ENCODE peak calls at places on chromosomes 7 and 10, in six cellular contexts. U is NCI-H748 treated with DMSO at 0.1 percent for 48 hours, X is astrocyte, J is ELR, B is Caco-2, M is iPS DF 6.9. V is an unnamed sample.
A peak's percentile ranks its signal among the peaks of the same experiment; 100 is the strongest.

GRCh38 chr7:3204526-3204925 is 96.5 kb upstream of the SDK1 start:
- DNase-seq in U (no peak), X (no peak), J (no peak), B (peak; percentile 7), M (no peak), V (no peak)

GRCh38 chr10:129397198-129397974 is 69.7 kb upstream of the MGMT start:
- DNase-seq in U (no peak), X (no peak), J (no peak), B (no peak), M (no peak), V (no peak)

GRCh38 chr10:42987121-42987541 is 89.7 kb upstream of the RET start:
- DNase-seq in U (no peak), X (no peak), J (no peak), B (no peak), M (no peak), V (no peak)

GRCh38 chr10:101120884-101121660 is 10.0 kb upstream of the TLX1 start:
- DNase-seq in U (no peak), X (no peak), J (no peak), B (no peak), M (no peak), V (no peak)

GRCh38 chr10:16441106-16441850 is 4.5 kb downstream of the PTER start:
- DNase-seq in U (no peak), X (peak; percentile 14), J (peak; percentile 55), B (no peak), M (no peak), V (no peak)

GRCh38 chr10:69242844-69243212 is 22.7 kb downstream of the HKDC1 start:
- DNase-seq in U (no peak), X (peak; percentile 12), J (no peak), B (no peak), M (no peak), V (no peak)

GRCh38 chr7:157122800-157123495 is 15.8 kb upstream of the UBE3C start:
- DNase-seq in U (no peak), X (no peak), J (no peak), B (no peak), M (no peak), V (no peak)

GRCh38 chr10:74889662-74889998 is 63.2 kb downstream of the KAT6B start:
- DNase-seq in U (no peak), X (no peak), J (no peak), B (no peak), M (no peak), V (no peak)

GRCh38 chr10:34756584-34756983 is 58.5 kb downstream of the PARD3 start:
- DNase-seq in U (no peak), X (no peak), J (no peak), B (no peak), M (no peak), V (no peak)

GRCh38 chr10:101903827-101904520 is 60.4 kb upstream of the KCNIP2 start:
- DNase-seq in U (no peak), X (no peak), J (no peak), B (no peak), M (no peak), V (no peak)

GRCh38 chr10:285216-285967 is 150.1 kb downstream of the ZMYND11 start:
- DNase-seq in U (peak; percentile 74), X (no peak), J (no peak), B (no peak), M (no peak), V (no peak)

GRCh38 chr7:29968683-29969457 is 20.7 kb downstream of the SCRN1 start:
- DNase-seq in U (no peak), X (peak; percentile 85), J (peak; percentile 93), B (no peak), M (no peak), V (no peak)

V was measured in nephron progenitor cell.